ENCODE peak calls at places on chromosomes 2 and 18, in five cellular contexts. One of them, this sample, is unnamed. For H3K27me3 and H3K4me1, the result is how much of the 10 kb centered on the place peaks cover.

GRCh38 chr2:46299365-46300263 is 2.4 kb downstream of the EPAS1 start:
- DNase-seq in tibial nerve: peak
- DNase-seq in NT2/D1: no peak
- DNase-seq in stomach: peak
- DNase-seq in spleen: peak
- DNase-seq in this sample: peak

GRCh38 chr2:219886615-219887014 is 259.2 kb downstream of the SLC4A3 start:
- DNase-seq in NT2/D1: no peak
- DNase-seq in tibial nerve: no peak
- DNase-seq in stomach: no peak
- DNase-seq in spleen: no peak
- DNase-seq in this sample: no peak

GRCh38 chr2:101500860-101501259 is 25.9 kb upstream of the RFX8 start:
- DNase-seq in NT2/D1: no peak
- DNase-seq in stomach: no peak
- DNase-seq in tibial nerve: no peak
- DNase-seq in spleen: no peak
- DNase-seq in this sample: no peak

GRCh38 chr2:11698009-11698922 is 28.3 kb upstream of the NTSR2 start:
- DNase-seq in stomach: peak
- DNase-seq in NT2/D1: no peak
- DNase-seq in spleen: peak
- DNase-seq in tibial nerve: peak
- DNase-seq in this sample: peak

GRCh38 chr18:3706279-3707097 is 256.5 kb downstream of the TGIF1 start:
- DNase-seq in stomach: no peak
- DNase-seq in spleen: no peak
- DNase-seq in NT2/D1: no peak
- DNase-seq in tibial nerve: no peak
- DNase-seq in this sample: no peak

GRCh38 chr2:32748158-32748557 is 120.3 kb downstream of the TTC27 start:
- DNase-seq in stomach: no peak
- DNase-seq in tibial nerve: no peak
- DNase-seq in spleen: no peak
- DNase-seq in NT2/D1: no peak
- DNase-seq in this sample: no peak

GRCh38 chr2:58698610-58699009 is 457.5 kb upstream of the FANCL start:
- DNase-seq in stomach: no peak
- DNase-seq in spleen: no peak
- DNase-seq in tibial nerve: no peak
- DNase-seq in NT2/D1: no peak
- DNase-seq in this sample: no peak

GRCh38 chr2:236834284-236834683 is 251.4 kb upstream of the COPS8 start:
- DNase-seq in NT2/D1: no peak
- DNase-seq in stomach: no peak
- DNase-seq in tibial nerve: no peak
- DNase-seq in spleen: no peak
- DNase-seq in this sample: no peak

GRCh38 chr2:146123714-146124113 is 1603.8 kb upstream of the ZEB2 start:
- DNase-seq in stomach: no peak
- DNase-seq in tibial nerve: no peak
- DNase-seq in NT2/D1: no peak
- DNase-seq in spleen: no peak
- DNase-seq in this sample: peak

GRCh38 chr2:118943286-118943685 is 1.3 kb downstream of the MARCO start:
- DNase-seq in tibial nerve: no peak
- DNase-seq in spleen: no peak
- DNase-seq in NT2/D1: no peak
- DNase-seq in stomach: no peak
- DNase-seq in this sample: no peak

GRCh38 chr2:40450066-40450841 is 1.6 kb downstream of the SLC8A1 start:
- DNase-seq in spleen: no peak
- DNase-seq in NT2/D1: no peak
- DNase-seq in tibial nerve: no peak
- DNase-seq in stomach: no peak
- DNase-seq in this sample: peak

GRCh38 chr2:120675460-120676130 is 60.1 kb upstream of the GLI2 start:
- DNase-seq in stomach: peak
- DNase-seq in tibial nerve: peak
- DNase-seq in NT2/D1: peak
- DNase-seq in spleen: no peak
- DNase-seq in this sample: peak

GRCh38 chr2:239824051-239824694 is 201.0 kb downstream of the NDUFA10 start:
- DNase-seq in stomach: peak
- DNase-seq in tibial nerve: no peak
- DNase-seq in NT2/D1: peak
- DNase-seq in spleen: peak
- DNase-seq in this sample: peak

GRCh38 chr2:237120956-237121720 is 35.4 kb downstream of the COPS8 start:
- DNase-seq in stomach: no peak
- DNase-seq in tibial nerve: no peak
- DNase-seq in NT2/D1: no peak
- DNase-seq in spleen: no peak
- DNase-seq in this sample: no peak

GRCh38 chr2:26562811-26563645 is 78.1 kb downstream of the CIB4 start:
- DNase-seq in stomach: peak
- DNase-seq in spleen: peak
- DNase-seq in NT2/D1: no peak
- DNase-seq in tibial nerve: peak
- DNase-seq in this sample: peak

GRCh38 chr2:8522682-8523081 is 159.2 kb upstream of the ID2 start:
- DNase-seq in stomach: no peak
- DNase-seq in spleen: no peak
- DNase-seq in tibial nerve: no peak
- DNase-seq in NT2/D1: no peak
- DNase-seq in this sample: no peak

GRCh38 chr2:128319773-128320608 is 1.3 kb upstream of the HS6ST1 start:
- DNase-seq in NT2/D1: no peak
- DNase-seq in stomach: peak
- DNase-seq in spleen: peak
- DNase-seq in tibial nerve: no peak
- DNase-seq in this sample: peak

GRCh38 chr2:37768491-37768925 is 97.1 kb upstream of the CDC42EP3 start:
- DNase-seq in stomach: peak
- DNase-seq in NT2/D1: no peak
- DNase-seq in tibial nerve: peak
- DNase-seq in spleen: no peak
- DNase-seq in this sample: no peak

GRCh38 chr2:95024960-95025405 is 525 bp upstream of the MAL start:
- DNase-seq in NT2/D1: no peak
- DNase-seq in spleen: no peak
- DNase-seq in tibial nerve: no peak
- DNase-seq in stomach: no peak
- DNase-seq in this sample: peak
- H3K27me3 ChIP-seq in NT2/D1: half or more
- H3K27me3 ChIP-seq in spleen: under half
- H3K27me3 ChIP-seq in tibial nerve: under half
- H3K27me3 ChIP-seq in stomach: under half
- H3K27me3 ChIP-seq in this sample: half or more

DNA sequence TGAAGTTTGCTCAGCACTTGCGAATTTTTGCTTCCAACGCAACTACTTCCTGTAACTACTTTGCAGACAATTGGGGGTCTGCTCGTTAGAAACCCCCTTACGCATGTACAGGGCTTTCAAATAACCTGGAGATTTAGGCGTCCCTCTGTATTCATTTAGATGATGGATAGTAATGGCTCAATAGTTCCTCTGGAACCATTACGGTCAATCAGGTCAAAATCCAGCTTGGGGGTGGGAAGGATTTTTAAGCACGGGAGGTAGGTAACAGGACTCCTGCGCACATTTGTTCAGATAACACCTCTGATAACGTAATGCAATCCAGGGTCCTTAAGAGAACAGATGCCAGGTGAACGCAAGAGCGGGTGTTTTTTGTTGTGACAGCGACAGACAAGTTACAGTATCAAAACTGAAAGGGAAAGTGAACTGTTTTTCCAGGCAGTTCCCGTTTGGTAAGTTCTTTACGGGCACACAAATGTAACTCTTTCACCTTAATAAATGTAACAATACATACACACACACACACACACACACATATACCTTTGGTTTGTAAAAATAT is 3.7 kb upstream of the OSR1 start:
- DNase-seq in stomach: no peak
- DNase-seq in spleen: no peak
- DNase-seq in tibial nerve: no peak
- DNase-seq in NT2/D1: no peak
- DNase-seq in this sample: peak
- H3K4me1 ChIP-seq in stomach: half or more
- H3K4me1 ChIP-seq in spleen: under half
- H3K4me1 ChIP-seq in tibial nerve: under half
- H3K4me1 ChIP-seq in NT2/D1: under half
- H3K4me1 ChIP-seq in this sample: under half

GRCh38 chr2:222295368-222296041 is 3.3 kb downstream of the PAX3 start:
- DNase-seq in spleen: no peak
- DNase-seq in stomach: no peak
- DNase-seq in tibial nerve: no peak
- DNase-seq in NT2/D1: no peak
- DNase-seq in this sample: no peak

GRCh38 chr2:222292113-222292737 is 6.6 kb downstream of the PAX3 start:
- DNase-seq in stomach: no peak
- DNase-seq in tibial nerve: no peak
- DNase-seq in spleen: no peak
- DNase-seq in NT2/D1: no peak
- DNase-seq in this sample: no peak

GRCh38 chr2:222294996-222295367 is 3.8 kb downstream of the PAX3 start:
- DNase-seq in stomach: no peak
- DNase-seq in NT2/D1: no peak
- DNase-seq in tibial nerve: no peak
- DNase-seq in spleen: no peak
- DNase-seq in this sample: no peak

GRCh38 chr2:222292738-222293134 is 6.1 kb downstream of the PAX3 start:
- DNase-seq in NT2/D1: no peak
- DNase-seq in spleen: no peak
- DNase-seq in stomach: no peak
- DNase-seq in tibial nerve: no peak
- DNase-seq in this sample: no peak

GRCh38 chr2:222293660-222294630 is 4.9 kb downstream of the PAX3 start:
- DNase-seq in spleen: no peak
- DNase-seq in stomach: no peak
- DNase-seq in tibial nerve: no peak
- DNase-seq in NT2/D1: no peak
- DNase-seq in this sample: no peak
- H3K27me3 ChIP-seq in spleen: half or more
- H3K27me3 ChIP-seq in stomach: half or more
- H3K27me3 ChIP-seq in tibial nerve: under half
- H3K27me3 ChIP-seq in NT2/D1: half or more
- H3K27me3 ChIP-seq in this sample: half or more

GRCh38 chr18:41875094-41875780 is 79.8 kb upstream of the PIK3C3 start:
- DNase-seq in tibial nerve: no peak
- DNase-seq in spleen: no peak
- DNase-seq in stomach: no peak
- DNase-seq in NT2/D1: no peak
- DNase-seq in this sample: peak

GRCh38 chr18:41872206-41872605 is 82.8 kb upstream of the PIK3C3 start:
- DNase-seq in tibial nerve: no peak
- DNase-seq in NT2/D1: no peak
- DNase-seq in stomach: no peak
- DNase-seq in spleen: no peak
- DNase-seq in this sample: no peak

GRCh38 chr18:41870817-41871216 is 84.2 kb upstream of the PIK3C3 start:
- DNase-seq in NT2/D1: no peak
- DNase-seq in spleen: no peak
- DNase-seq in stomach: no peak
- DNase-seq in tibial nerve: no peak
- DNase-seq in this sample: no peak

GRCh38 chr18:41871229-41872000 is 83.6 kb upstream of the PIK3C3 start:
- DNase-seq in stomach: no peak
- DNase-seq in tibial nerve: no peak
- DNase-seq in NT2/D1: no peak
- DNase-seq in spleen: no peak
- DNase-seq in this sample: no peak

GRCh38 chr18:41873730-41874129 is 81.3 kb upstream of the PIK3C3 start:
- DNase-seq in tibial nerve: no peak
- DNase-seq in spleen: no peak
- DNase-seq in stomach: no peak
- DNase-seq in NT2/D1: no peak
- DNase-seq in this sample: no peak
- H3K4me1 ChIP-seq in tibial nerve: under half
- H3K4me1 ChIP-seq in spleen: under half
- H3K4me1 ChIP-seq in stomach: under half
- H3K4me1 ChIP-seq in NT2/D1: under half
- H3K4me1 ChIP-seq in this sample: under half

GRCh38 chr2:45168731-45169338 is 159.6 kb upstream of the SIX2 start:
- DNase-seq in tibial nerve: no peak
- DNase-seq in stomach: no peak
- DNase-seq in NT2/D1: no peak
- DNase-seq in spleen: no peak
- DNase-seq in this sample: peak
- H3K27me3 ChIP-seq in tibial nerve: under half
- H3K27me3 ChIP-seq in stomach: under half
- H3K27me3 ChIP-seq in NT2/D1: half or more
- H3K27me3 ChIP-seq in spleen: under half
- H3K27me3 ChIP-seq in this sample: under half

GRCh38 chr2:75526842-75527241 is 33.9 kb downstream of the EVA1A start:
- DNase-seq in spleen: no peak
- DNase-seq in NT2/D1: no peak
- DNase-seq in tibial nerve: no peak
- DNase-seq in stomach: no peak
- DNase-seq in this sample: no peak

GRCh38 chr2:75523313-75524275 is 37.1 kb downstream of the EVA1A start:
- DNase-seq in stomach: no peak
- DNase-seq in spleen: no peak
- DNase-seq in tibial nerve: no peak
- DNase-seq in NT2/D1: no peak
- DNase-seq in this sample: peak

GRCh38 chr2:75524276-75524911 is 36.3 kb downstream of the EVA1A start:
- DNase-seq in stomach: no peak
- DNase-seq in NT2/D1: no peak
- DNase-seq in tibial nerve: no peak
- DNase-seq in spleen: no peak
- DNase-seq in this sample: no peak

GRCh38 chr2:75527676-75528075 is 33.1 kb downstream of the EVA1A start:
- DNase-seq in tibial nerve: no peak
- DNase-seq in stomach: no peak
- DNase-seq in spleen: no peak
- DNase-seq in NT2/D1: no peak
- DNase-seq in this sample: no peak

DNA sequence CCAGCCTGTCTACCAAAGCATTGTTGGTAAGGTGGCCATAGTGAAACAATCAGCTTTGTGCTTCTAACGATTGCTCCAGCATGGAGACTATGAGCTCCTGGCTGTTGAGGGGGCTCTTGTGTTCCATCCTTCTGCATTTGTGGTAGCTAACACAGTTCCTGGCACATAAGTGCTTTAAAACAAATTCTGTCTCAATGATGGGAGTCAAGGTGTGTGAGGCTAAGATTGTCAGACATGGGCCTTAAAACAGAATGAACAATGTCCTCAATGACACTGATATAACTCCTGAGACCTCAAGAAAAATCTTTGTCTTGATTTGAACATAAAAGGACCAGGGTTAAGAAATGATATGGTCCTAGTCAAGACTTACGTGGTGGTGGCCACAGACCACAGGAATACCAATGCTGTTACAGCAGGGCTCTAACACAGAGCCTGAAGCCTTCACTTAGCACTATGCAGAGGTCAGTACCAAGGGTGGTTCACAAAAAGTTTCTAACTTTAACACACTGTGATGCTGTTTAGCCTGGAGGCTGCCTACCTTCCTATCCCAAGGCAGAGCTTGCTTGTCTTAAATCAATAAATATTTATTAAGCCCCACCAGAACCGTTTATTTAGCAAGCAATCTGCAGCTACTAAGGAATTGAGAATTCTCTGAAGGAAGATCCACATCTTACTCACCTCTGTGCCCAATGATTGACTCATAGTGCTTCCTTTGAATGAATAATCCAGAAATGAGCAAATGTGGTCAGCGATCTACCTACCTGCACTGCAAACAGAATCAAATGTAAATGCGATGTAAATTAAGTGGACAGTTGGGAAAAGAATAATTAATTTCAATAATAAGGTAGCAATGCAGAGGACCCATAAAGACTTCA is 35.1 kb downstream of the EVA1A start:
- DNase-seq in spleen: no peak
- DNase-seq in stomach: no peak
- DNase-seq in tibial nerve: no peak
- DNase-seq in NT2/D1: no peak
- DNase-seq in this sample: no peak
- H3K4me1 ChIP-seq in spleen: under half
- H3K4me1 ChIP-seq in stomach: under half
- H3K4me1 ChIP-seq in tibial nerve: under half
- H3K4me1 ChIP-seq in NT2/D1: under half
- H3K4me1 ChIP-seq in this sample: under half

This sample was measured in osteoblast.